ENCODE peak calls at places on chromosome 17, in ten cellular contexts. O is T-helper 2 cell; R is body of pancreas; C is ureter; Q is NCI-H1417; X is anterior cingulate cortex; G is stimulated activated CD4-positive, alpha-beta T cell treated with anti-CD3 and anti-CD28 coated beads, Interleukin-1b, Interleukin-23, amount 100 ng/mL, for 1 hour; L is right lobe of liver; Z is naive thymus-derived CD4-positive, alpha-beta T cell; F is astrocyte of the hippocampus. W is an unnamed sample.

GRCh38 chr17:66906321-66907278 is 57.9 kb upstream of the CACNG4 start:
- DNase-seq in O (peak; percentile 40), R (peak; percentile 89), C (peak; percentile 79), Q (peak; percentile 71), X (peak; percentile 30), G (peak; percentile 43), L (peak; percentile 82), Z (peak; percentile 64), F (peak; percentile 92), W (peak; percentile 88)

GRCh38 chr17:7213895-7214299 is 5.7 kb downstream of the DLG4 start:
- DNase-seq in O (peak; percentile 74), R (peak; percentile 82), C (no peak), Q (peak; percentile 95), X (peak; percentile 68), G (no peak), L (no peak), Z (peak; percentile 83), F (peak; percentile 82), W (peak; percentile 94)

GRCh38 chr17:83111516-83112282 is 32.3 kb downstream of the METRNL start:
- DNase-seq in O (no peak), R (no peak), C (no peak), Q (no peak), X (no peak), G (no peak), L (no peak), Z (no peak), F (no peak), W (no peak)

GRCh38 chr17:82536220-82537201 is 17.0 kb downstream of the FOXK2 start:
- DNase-seq in O (no peak), R (no peak), C (no peak), Q (no peak), X (no peak), G (no peak), L (no peak), Z (no peak), F (peak; percentile 82), W (peak; percentile 81)

GRCh38 chr17:78925234-78925633 is at the start of gene TIMP2:
- DNase-seq in O (peak; percentile 60), R (peak; percentile 85), C (peak; percentile 91), Q (peak; percentile 74), X (peak; percentile 72), G (peak; percentile 34), L (peak; percentile 86), Z (peak; percentile 76), F (peak; percentile 95), W (peak; percentile 99)

GRCh38 chr17:34168989-34169388 is 86.1 kb upstream of the CCL2 start:
- DNase-seq in O (no peak), R (no peak), C (no peak), Q (no peak), X (no peak), G (no peak), L (no peak), Z (no peak), F (no peak), W (peak; percentile 58)

GRCh38 chr17:50274142-50274944 is at the start of gene TMEM92:
- DNase-seq in O (no peak), R (peak; percentile 31), C (no peak), Q (no peak), X (no peak), G (no peak), L (peak; percentile 76), Z (no peak), F (peak; percentile 53), W (peak; percentile 75)

GRCh38 chr17:57600092-57600491 is 145.0 kb downstream of the CCDC182 start:
- DNase-seq in O (no peak), R (no peak), C (no peak), Q (no peak), X (no peak), G (no peak), L (no peak), Z (peak; percentile 59), F (no peak), W (peak; percentile 80)

GRCh38 chr17:34201767-34202166 is 53.3 kb upstream of the CCL2 start:
- DNase-seq in O (no peak), R (no peak), C (no peak), Q (no peak), X (no peak), G (no peak), L (no peak), Z (no peak), F (no peak), W (no peak)

GRCh38 chr17:5610956-5611355 is 26.6 kb upstream of the NLRP1 start:
- DNase-seq in O (no peak), R (no peak), C (no peak), Q (no peak), X (no peak), G (no peak), L (no peak), Z (no peak), F (no peak), W (no peak)

GRCh38 chr17:45895969-45896793 is 1.8 kb downstream of the MAPT start:
- DNase-seq in O (no peak), R (no peak), C (no peak), Q (peak; percentile 65), X (peak; percentile 52), G (no peak), L (no peak), Z (no peak), F (no peak), W (peak; percentile 79)

GRCh38 chr17:2990396-2990795 is 73.0 kb downstream of the OR1D5 start:
- DNase-seq in O (no peak), R (no peak), C (peak; percentile 34), Q (no peak), X (no peak), G (no peak), L (peak; percentile 13), Z (no peak), F (no peak), W (no peak)

GRCh38 chr17:82767041-82767754 is 15.3 kb downstream of the TBCD start:
- DNase-seq in O (no peak), R (peak; percentile 63), C (no peak), Q (no peak), X (no peak), G (no peak), L (peak; percentile 77), Z (peak; percentile 39), F (peak; percentile 60), W (peak; percentile 85)

GRCh38 chr17:32341141-32341856 is 674 bp downstream of the C17orf75 start:
- DNase-seq in O (peak; percentile 49), R (no peak), C (no peak), Q (peak; percentile 30), X (peak; percentile 29), G (peak; percentile 21), L (no peak), Z (peak; percentile 71), F (peak; percentile 38), W (no peak)

GRCh38 chr17:69427486-69428197 is 13.1 kb downstream of the MAP2K6 start:
- DNase-seq in O (no peak), R (no peak), C (no peak), Q (no peak), X (no peak), G (no peak), L (no peak), Z (no peak), F (no peak), W (no peak)